ENCODE peak calls at places on chromosomes 6 and 20, in four cellular contexts. C is endothelial cell of umbilical vein, Q is coronary artery, V is fibroblast of pulmonary artery. D is an unnamed sample.

GRCh38 chr20:1334761-1335160 is 5.8 kb upstream of the SDCBP2 start:
- DNase-seq in C (no peak), Q (no peak), V (no peak), D (no peak)

GRCh38 chr6:160132776-160133338 is 11.2 kb downstream of the SLC22A1 start:
- DNase-seq in Q (peak), C (no peak), V (peak), D (no peak)

GRCh38 chr6:70599187-70599586 is 32.5 kb downstream of the SDHAF4 start:
- DNase-seq in C (no peak), V (no peak), Q (no peak), D (no peak)

GRCh38 chr6:3390698-3391097 is 66.2 kb downstream of the SLC22A23 start:
- DNase-seq in C (peak), V (peak), Q (no peak), D (no peak)

GRCh38 chr6:149094934-149095341 is 222.6 kb upstream of the TAB2 start:
- DNase-seq in V (peak), Q (no peak), C (no peak), D (no peak)

GRCh38 chr6:37694259-37694658 is 3.4 kb downstream of the MDGA1 start:
- DNase-seq in V (no peak), C (no peak), Q (no peak), D (no peak)

GRCh38 chr6:133587841-133588240 is 301.1 kb upstream of the TCF21 start:
- DNase-seq in C (no peak), V (peak), Q (no peak), D (no peak)

GRCh38 chr20:19968488-19969073 is 48.6 kb upstream of the NAA20 start:
- DNase-seq in V (no peak), Q (no peak), C (no peak), D (no peak)

GRCh38 chr6:30074331-30075093 is 1.1 kb downstream of the RNF39 start:
- DNase-seq in Q (no peak), V (no peak), C (no peak), D (peak)

GRCh38 chr6:149897855-149898744 is at the start of gene RAET1E:
- DNase-seq in Q (no peak), V (no peak), C (no peak), D (no peak)

GRCh38 chr6:31308050-31308844 is 36.4 kb upstream of the HLA-C start:
- DNase-seq in V (no peak), C (no peak), Q (no peak), D (no peak)

GRCh38 chr20:22182148-22182547 is 402.2 kb downstream of the FOXA2 start:
- DNase-seq in Q (no peak), C (no peak), V (no peak), D (no peak)

GRCh38 chr20:22180244-22180643 is 404.1 kb downstream of the FOXA2 start:
- DNase-seq in C (no peak), V (no peak), Q (no peak), D (peak)
- TF ChIP-seq CTCF in C (no peak), V (no peak), Q (no peak), D (peak)

GRCh38 chr6:13308332-13308731 is 20.0 kb downstream of the TBC1D7 start:
- DNase-seq in C (no peak), Q (no peak), V (no peak), D (no peak)
- TF ChIP-seq CTCF in C (no peak), Q (no peak), V (no peak), D (no peak)

GRCh38 chr6:41370488-41371111 is 35.2 kb downstream of the NCR2 start:
- DNase-seq in C (no peak), V (no peak), Q (no peak), D (no peak)

GRCh38 chr6:41371992-41372525 is 36.7 kb downstream of the NCR2 start:
- DNase-seq in V (peak), Q (no peak), C (no peak), D (peak)

GRCh38 chr6:41372526-41373366 is 37.3 kb downstream of the NCR2 start:
- DNase-seq in Q (no peak), V (no peak), C (no peak), D (no peak)

GRCh38 chr6:41373367-41373918 is 38.0 kb downstream of the NCR2 start:
- DNase-seq in C (no peak), V (no peak), Q (no peak), D (no peak)

GRCh38 chr6:41371461-41371991 is 36.1 kb downstream of the NCR2 start:
- DNase-seq in C (peak), Q (no peak), V (peak), D (peak)
- TF ChIP-seq CTCF in C (peak), Q (no peak), V (peak), D (no peak)

GRCh38 chr6:132023490-132023889 is 72.3 kb upstream of the CCN2 start:
- DNase-seq in C (no peak), V (peak), Q (no peak), D (no peak)
- TF ChIP-seq CTCF in C (no peak), V (no peak), Q (no peak), D (no peak)

GRCh38 chr20:45300961-45301360 is 5.7 kb upstream of the RBPJL start:
- DNase-seq in C (peak), Q (no peak), V (peak), D (peak)
- TF ChIP-seq CTCF in C (peak), Q (no peak), V (peak), D (peak)

DNA sequence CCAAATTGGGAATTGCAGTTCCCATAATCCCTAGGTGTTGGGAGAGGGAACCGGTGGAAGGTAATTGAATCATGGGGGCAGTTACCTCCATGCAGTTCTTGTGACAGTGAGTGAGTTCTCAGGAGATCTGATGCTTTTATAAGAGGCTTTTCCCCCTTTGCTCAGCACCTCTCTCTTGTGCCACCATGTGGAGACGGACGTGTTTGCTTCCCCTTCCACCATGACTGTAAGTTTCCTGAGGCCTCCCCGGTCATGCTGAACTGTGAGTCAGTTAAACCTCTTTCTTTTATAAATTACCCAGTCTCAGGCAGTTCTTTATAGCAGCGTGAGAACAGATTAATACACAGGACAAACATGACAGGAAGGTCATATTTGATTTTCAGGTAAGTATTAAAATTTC is 25.3 kb upstream of the HECA start:
- DNase-seq in V (peak), Q (no peak), C (peak), D (peak)
- TF ChIP-seq CTCF in V (peak), Q (no peak), C (no peak), D (no peak)

D was measured in glutamatergic neuron.